ENCODE peak calls at places on chromosomes 11 and 22, in seven cellular contexts. One of them, this sample, is unnamed.

GRCh38 chr22:50153756-50154140 is 16.8 kb upstream of the PANX2 start:
- DNase-seq in body of pancreas: no peak
- DNase-seq in GM12865: no peak
- DNase-seq in pancreas: no peak
- DNase-seq in epithelial cell of esophagus: no peak
- DNase-seq in tibial artery: no peak
- DNase-seq in choroid plexus epithelial cell: no peak
- DNase-seq in this sample: no peak

GRCh38 chr11:64226507-64227051 is 505 bp downstream of the NUDT22 start:
- DNase-seq in body of pancreas: peak; percentile 79
- DNase-seq in GM12865: peak; percentile 85
- DNase-seq in pancreas: peak; percentile 88
- DNase-seq in epithelial cell of esophagus: no peak
- DNase-seq in tibial artery: no peak
- DNase-seq in choroid plexus epithelial cell: no peak
- DNase-seq in this sample: peak; percentile 44

GRCh38 chr11:134363592-134363991 is 31.8 kb downstream of the GLB1L2 start:
- DNase-seq in body of pancreas: peak; percentile 6
- DNase-seq in GM12865: no peak
- DNase-seq in pancreas: no peak
- DNase-seq in epithelial cell of esophagus: no peak
- DNase-seq in tibial artery: peak; percentile 25
- DNase-seq in choroid plexus epithelial cell: no peak
- DNase-seq in this sample: no peak

GRCh38 chr11:66022401-66023185 is 3.7 kb downstream of the CATSPER1 start:
- DNase-seq in body of pancreas: peak; percentile 73
- DNase-seq in GM12865: peak; percentile 61
- DNase-seq in pancreas: peak; percentile 87
- DNase-seq in epithelial cell of esophagus: peak; percentile 58
- DNase-seq in tibial artery: peak; percentile 85
- DNase-seq in choroid plexus epithelial cell: peak; percentile 56
- DNase-seq in this sample: peak; percentile 84

GRCh38 chr22:24961217-24961844 is 8.8 kb downstream of the KIAA1671 start:
- DNase-seq in body of pancreas: no peak
- DNase-seq in GM12865: peak; percentile 22
- DNase-seq in pancreas: no peak
- DNase-seq in epithelial cell of esophagus: no peak
- DNase-seq in tibial artery: no peak
- DNase-seq in choroid plexus epithelial cell: no peak
- DNase-seq in this sample: no peak

GRCh38 chr11:45289369-45289768 is 3.2 kb upstream of the SYT13 start:
- DNase-seq in body of pancreas: no peak
- DNase-seq in GM12865: no peak
- DNase-seq in pancreas: no peak
- DNase-seq in epithelial cell of esophagus: peak; percentile 66
- DNase-seq in tibial artery: no peak
- DNase-seq in choroid plexus epithelial cell: peak; percentile 68
- DNase-seq in this sample: no peak

GRCh38 chr11:4809246-4809645 is 5.1 kb upstream of the OR52R1 start:
- DNase-seq in body of pancreas: no peak
- DNase-seq in GM12865: no peak
- DNase-seq in pancreas: no peak
- DNase-seq in epithelial cell of esophagus: no peak
- DNase-seq in tibial artery: no peak
- DNase-seq in choroid plexus epithelial cell: no peak
- DNase-seq in this sample: no peak

GRCh38 chr11:121422675-121423074 is 29.4 kb upstream of the SORL1 start:
- DNase-seq in body of pancreas: no peak
- DNase-seq in GM12865: peak; percentile 78
- DNase-seq in pancreas: no peak
- DNase-seq in epithelial cell of esophagus: no peak
- DNase-seq in tibial artery: no peak
- DNase-seq in choroid plexus epithelial cell: no peak
- DNase-seq in this sample: no peak

GRCh38 chr11:94786264-94787126 is 18.3 kb downstream of the AMOTL1 start:
- DNase-seq in body of pancreas: no peak
- DNase-seq in GM12865: peak; percentile 41
- DNase-seq in pancreas: no peak
- DNase-seq in epithelial cell of esophagus: no peak
- DNase-seq in tibial artery: no peak
- DNase-seq in choroid plexus epithelial cell: peak; percentile 85
- DNase-seq in this sample: peak; percentile 23

GRCh38 chr11:100776212-100776896 is 89.3 kb downstream of the ARHGAP42 start:
- DNase-seq in body of pancreas: no peak
- DNase-seq in GM12865: no peak
- DNase-seq in pancreas: no peak
- DNase-seq in epithelial cell of esophagus: peak; percentile 88
- DNase-seq in tibial artery: no peak
- DNase-seq in choroid plexus epithelial cell: no peak
- DNase-seq in this sample: peak; percentile 44

GRCh38 chr22:50529416-50530279 is at the start of gene TYMP:
- DNase-seq in body of pancreas: peak; percentile 62
- DNase-seq in GM12865: peak; percentile 93
- DNase-seq in pancreas: peak; percentile 88
- DNase-seq in epithelial cell of esophagus: peak; percentile 83
- DNase-seq in tibial artery: peak; percentile 80
- DNase-seq in choroid plexus epithelial cell: no peak
- DNase-seq in this sample: peak; percentile 87

GRCh38 chr11:68099474-68100405 is 21.4 kb downstream of the CHKA start:
- DNase-seq in body of pancreas: peak; percentile 96
- DNase-seq in GM12865: peak; percentile 66
- DNase-seq in pancreas: peak; percentile 92
- DNase-seq in epithelial cell of esophagus: no peak
- DNase-seq in tibial artery: no peak
- DNase-seq in choroid plexus epithelial cell: peak; percentile 77
- DNase-seq in this sample: peak; percentile 68

GRCh38 chr11:79179087-79179486 is 261.7 kb downstream of the TENM4 start:
- DNase-seq in body of pancreas: no peak
- DNase-seq in GM12865: no peak
- DNase-seq in pancreas: no peak
- DNase-seq in epithelial cell of esophagus: no peak
- DNase-seq in tibial artery: no peak
- DNase-seq in choroid plexus epithelial cell: no peak
- DNase-seq in this sample: no peak

GRCh38 chr11:64268687-64269379 is 15.6 kb downstream of the BAD start:
- DNase-seq in body of pancreas: peak; percentile 83
- DNase-seq in GM12865: peak; percentile 83
- DNase-seq in pancreas: no peak
- DNase-seq in epithelial cell of esophagus: peak; percentile 40
- DNase-seq in tibial artery: peak; percentile 88
- DNase-seq in choroid plexus epithelial cell: peak; percentile 60
- DNase-seq in this sample: peak; percentile 56

GRCh38 chr22:45246060-45246985 is 5.6 kb upstream of the KIAA0930 start:
- DNase-seq in body of pancreas: peak; percentile 95
- DNase-seq in GM12865: no peak
- DNase-seq in pancreas: no peak
- DNase-seq in epithelial cell of esophagus: peak; percentile 97
- DNase-seq in tibial artery: no peak
- DNase-seq in choroid plexus epithelial cell: peak; percentile 88
- DNase-seq in this sample: peak; percentile 80

DNA sequence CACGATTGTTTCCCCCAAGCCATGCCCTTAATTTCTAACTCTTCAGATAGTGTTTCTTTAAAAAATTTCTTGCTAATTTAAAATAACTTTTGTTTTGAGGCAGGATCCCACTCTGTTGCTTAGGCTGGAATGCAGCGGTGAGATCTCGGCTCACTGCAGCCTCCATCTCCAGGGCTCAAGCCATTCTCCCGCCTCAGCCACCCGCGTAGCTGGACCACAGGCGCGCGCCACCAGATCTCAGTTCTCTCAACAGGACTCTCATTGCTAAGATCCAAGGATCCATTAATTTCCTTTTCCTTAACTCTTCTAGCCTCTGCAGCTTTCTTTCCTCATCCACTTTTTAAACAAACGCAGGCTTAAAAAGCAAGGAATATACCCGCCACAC is 323 bp upstream of the MED17 start:
- DNase-seq in body of pancreas: no peak
- DNase-seq in GM12865: no peak
- DNase-seq in pancreas: no peak
- DNase-seq in epithelial cell of esophagus: no peak
- DNase-seq in tibial artery: no peak
- DNase-seq in choroid plexus epithelial cell: no peak
- DNase-seq in this sample: no peak
- TF ChIP-seq CTCF in body of pancreas: no peak
- TF ChIP-seq CTCF in GM12865: no peak
- TF ChIP-seq CTCF in pancreas: no peak
- TF ChIP-seq CTCF in epithelial cell of esophagus: no peak
- TF ChIP-seq CTCF in tibial artery: no peak
- TF ChIP-seq CTCF in choroid plexus epithelial cell: no peak
- TF ChIP-seq CTCF in this sample: no peak

DNA sequence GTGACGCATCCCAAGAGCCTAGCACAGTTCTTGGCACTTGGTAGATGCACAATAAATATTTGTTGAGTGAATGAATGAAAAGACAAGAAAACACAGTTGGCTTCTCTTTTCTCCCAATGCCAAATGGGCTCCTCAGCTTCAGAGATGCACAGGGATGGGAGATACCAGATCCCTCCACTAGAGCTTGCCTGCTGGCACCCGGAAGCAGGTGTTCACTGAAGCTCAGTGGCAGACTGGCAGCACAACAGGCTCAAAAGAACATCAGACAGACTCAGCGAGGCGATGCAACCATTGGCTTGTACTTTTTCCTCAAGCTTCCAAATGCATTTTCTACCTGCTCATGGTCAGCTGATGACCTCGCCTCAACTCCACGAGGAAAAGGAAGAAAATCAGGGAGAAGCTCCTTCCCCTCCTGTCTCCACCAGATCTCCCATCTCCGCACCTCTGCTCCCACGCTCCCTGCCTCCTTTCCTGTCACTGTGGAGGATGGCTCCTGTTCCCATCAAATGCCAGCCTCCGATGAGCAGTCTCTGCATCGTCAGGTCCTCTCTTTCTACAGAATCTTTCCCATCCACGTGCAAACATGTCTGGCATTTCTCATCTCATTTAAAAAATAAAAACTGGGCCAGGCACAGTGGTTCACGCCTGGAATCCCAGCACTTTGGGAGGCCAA is 5.8 kb downstream of the RAPSN start:
- DNase-seq in body of pancreas: no peak
- DNase-seq in GM12865: no peak
- DNase-seq in pancreas: no peak
- DNase-seq in epithelial cell of esophagus: no peak
- DNase-seq in tibial artery: no peak
- DNase-seq in choroid plexus epithelial cell: no peak
- DNase-seq in this sample: no peak
- TF ChIP-seq CTCF in body of pancreas: no peak
- TF ChIP-seq CTCF in GM12865: no peak
- TF ChIP-seq CTCF in pancreas: no peak
- TF ChIP-seq CTCF in epithelial cell of esophagus: peak; percentile 12
- TF ChIP-seq CTCF in tibial artery: no peak
- TF ChIP-seq CTCF in choroid plexus epithelial cell: no peak
- TF ChIP-seq CTCF in this sample: no peak

GRCh38 chr22:20584872-20585639 is 77.6 kb downstream of the MED15 start:
- DNase-seq in body of pancreas: peak; percentile 16
- DNase-seq in GM12865: no peak
- DNase-seq in pancreas: peak; percentile 67
- DNase-seq in epithelial cell of esophagus: no peak
- DNase-seq in tibial artery: no peak
- DNase-seq in choroid plexus epithelial cell: no peak
- DNase-seq in this sample: no peak
- TF ChIP-seq CTCF in body of pancreas: no peak
- TF ChIP-seq CTCF in GM12865: no peak
- TF ChIP-seq CTCF in pancreas: no peak
- TF ChIP-seq CTCF in epithelial cell of esophagus: no peak
- TF ChIP-seq CTCF in tibial artery: no peak
- TF ChIP-seq CTCF in choroid plexus epithelial cell: no peak
- TF ChIP-seq CTCF in this sample: no peak

GRCh38 chr11:129998107-129998506 is 4.5 kb downstream of the PRDM10 start:
- DNase-seq in body of pancreas: no peak
- DNase-seq in GM12865: no peak
- DNase-seq in pancreas: no peak
- DNase-seq in epithelial cell of esophagus: no peak
- DNase-seq in tibial artery: no peak
- DNase-seq in choroid plexus epithelial cell: no peak
- DNase-seq in this sample: no peak

GRCh38 chr11:130000552-130001176 is 2.0 kb downstream of the PRDM10 start:
- DNase-seq in body of pancreas: no peak
- DNase-seq in GM12865: no peak
- DNase-seq in pancreas: no peak
- DNase-seq in epithelial cell of esophagus: no peak
- DNase-seq in tibial artery: no peak
- DNase-seq in choroid plexus epithelial cell: no peak
- DNase-seq in this sample: no peak

GRCh38 chr11:129999407-129999806 is 3.2 kb downstream of the PRDM10 start:
- DNase-seq in body of pancreas: no peak
- DNase-seq in GM12865: no peak
- DNase-seq in pancreas: no peak
- DNase-seq in epithelial cell of esophagus: no peak
- DNase-seq in tibial artery: no peak
- DNase-seq in choroid plexus epithelial cell: no peak
- DNase-seq in this sample: no peak

GRCh38 chr11:129997513-129997912 is 5.1 kb downstream of the PRDM10 start:
- DNase-seq in body of pancreas: no peak
- DNase-seq in GM12865: no peak
- DNase-seq in pancreas: no peak
- DNase-seq in epithelial cell of esophagus: no peak
- DNase-seq in tibial artery: no peak
- DNase-seq in choroid plexus epithelial cell: no peak
- DNase-seq in this sample: no peak

DNA sequence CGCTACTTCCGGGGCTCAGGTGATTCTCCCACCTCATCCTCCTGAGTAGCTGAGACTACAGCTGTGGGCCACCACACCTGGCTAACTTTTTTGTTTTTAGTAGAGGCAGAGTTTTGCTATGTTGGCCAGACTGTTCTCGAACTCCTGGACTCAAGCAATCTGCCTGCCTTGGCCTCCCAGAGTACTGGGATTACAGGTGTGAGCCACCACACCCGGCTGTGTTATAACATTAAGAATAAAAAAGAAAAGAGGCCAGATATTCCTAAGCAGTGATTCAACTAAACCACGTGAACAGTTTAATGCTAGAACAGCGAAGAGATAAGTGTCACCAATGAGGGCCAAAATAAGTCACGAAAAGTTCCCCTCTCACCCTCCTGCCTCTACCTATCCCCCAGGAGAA is 3.7 kb downstream of the PRDM10 start:
- DNase-seq in body of pancreas: no peak
- DNase-seq in GM12865: no peak
- DNase-seq in pancreas: no peak
- DNase-seq in epithelial cell of esophagus: no peak
- DNase-seq in tibial artery: no peak
- DNase-seq in choroid plexus epithelial cell: no peak
- DNase-seq in this sample: no peak
- TF ChIP-seq CTCF in body of pancreas: no peak
- TF ChIP-seq CTCF in GM12865: no peak
- TF ChIP-seq CTCF in pancreas: no peak
- TF ChIP-seq CTCF in epithelial cell of esophagus: no peak
- TF ChIP-seq CTCF in tibial artery: no peak
- TF ChIP-seq CTCF in choroid plexus epithelial cell: no peak
- TF ChIP-seq CTCF in this sample: no peak

GRCh38 chr11:84089072-84090057 is 803.2 kb upstream of the CCDC90B start:
- DNase-seq in body of pancreas: peak; percentile 19
- DNase-seq in GM12865: no peak
- DNase-seq in pancreas: no peak
- DNase-seq in epithelial cell of esophagus: peak; percentile 1
- DNase-seq in tibial artery: no peak
- DNase-seq in choroid plexus epithelial cell: no peak
- DNase-seq in this sample: no peak

GRCh38 chr11:84097186-84097585 is 811.0 kb upstream of the CCDC90B start:
- DNase-seq in body of pancreas: no peak
- DNase-seq in GM12865: no peak
- DNase-seq in pancreas: no peak
- DNase-seq in epithelial cell of esophagus: no peak
- DNase-seq in tibial artery: no peak
- DNase-seq in choroid plexus epithelial cell: no peak
- DNase-seq in this sample: no peak

GRCh38 chr11:84091212-84091986 is 805.2 kb upstream of the CCDC90B start:
- DNase-seq in body of pancreas: no peak
- DNase-seq in GM12865: no peak
- DNase-seq in pancreas: no peak
- DNase-seq in epithelial cell of esophagus: no peak
- DNase-seq in tibial artery: no peak
- DNase-seq in choroid plexus epithelial cell: no peak
- DNase-seq in this sample: no peak
- TF ChIP-seq CTCF in body of pancreas: no peak
- TF ChIP-seq CTCF in GM12865: no peak
- TF ChIP-seq CTCF in pancreas: no peak
- TF ChIP-seq CTCF in epithelial cell of esophagus: no peak
- TF ChIP-seq CTCF in tibial artery: no peak
- TF ChIP-seq CTCF in choroid plexus epithelial cell: no peak
- TF ChIP-seq CTCF in this sample: no peak